ENCODE peak calls at places on chromosome 19, in ten cellular contexts. U, B, W, X, L, Z, J, N, G and D are unnamed samples.

GRCh38 chr19:45922281-45922680 is 7.7 kb upstream of the NANOS2 start:
- DNase-seq in U (peak), B (no peak), W (no peak), X (no peak), L (no peak), Z (no peak), J (no peak), N (no peak), G (peak), D (no peak)

GRCh38 chr19:2213799-2214198 is 22.3 kb downstream of the PLEKHJ1 start:
- DNase-seq in U (no peak), B (no peak), W (no peak), X (no peak), L (no peak), Z (no peak), J (no peak), N (no peak), G (no peak), D (no peak)

GRCh38 chr19:9793051-9793591 is 24.6 kb upstream of the ZNF846 start:
- DNase-seq in U (peak), B (peak), W (no peak), X (no peak), L (peak), Z (peak), J (no peak), N (peak), G (peak), D (no peak)

GRCh38 chr19:6828698-6829633 is 56.5 kb downstream of the VAV1 start:
- DNase-seq in U (peak), B (no peak), W (no peak), X (no peak), L (no peak), Z (no peak), J (no peak), N (peak), G (peak), D (no peak)

GRCh38 chr19:46990998-46991676 is 28.5 kb upstream of the NPAS1 start:
- DNase-seq in U (peak), B (no peak), W (peak), X (peak), L (peak), Z (peak), J (peak), N (peak), G (peak), D (peak)

GRCh38 chr19:16449330-16449961 is 22.3 kb downstream of the EPS15L1 start:
- DNase-seq in U (peak), B (peak), W (no peak), X (no peak), L (no peak), Z (no peak), J (no peak), N (peak), G (no peak), D (no peak)

GRCh38 chr19:6738726-6739389 is 622 bp upstream of the TRIP10 start:
- DNase-seq in U (no peak), B (no peak), W (no peak), X (peak), L (peak), Z (no peak), J (peak), N (peak), G (peak), D (no peak)

GRCh38 chr19:29479941-29480340 is 45.9 kb upstream of the VSTM2B start:
- DNase-seq in U (no peak), B (no peak), W (no peak), X (no peak), L (no peak), Z (no peak), J (no peak), N (peak), G (no peak), D (no peak)

GRCh38 chr19:29475469-29475868 is 50.3 kb upstream of the VSTM2B start:
- DNase-seq in U (no peak), B (no peak), W (no peak), X (no peak), L (no peak), Z (no peak), J (no peak), N (no peak), G (no peak), D (no peak)

GRCh38 chr19:15252398-15253018 is 20.3 kb upstream of the EPHX3 start:
- DNase-seq in U (no peak), B (no peak), W (peak), X (peak), L (no peak), Z (peak), J (peak), N (no peak), G (peak), D (peak)

GRCh38 chr19:48630289-48631036 is 6.7 kb downstream of the DBP start:
- DNase-seq in U (no peak), B (no peak), W (no peak), X (no peak), L (peak), Z (no peak), J (no peak), N (no peak), G (peak), D (no peak)

GRCh38 chr19:44596428-44597130 is 16.8 kb upstream of the IGSF23 start:
- DNase-seq in U (no peak), B (no peak), W (no peak), X (no peak), L (peak), Z (no peak), J (no peak), N (no peak), G (no peak), D (no peak)

GRCh38 chr19:35119578-35119977 is 4.0 kb downstream of the FXYD3 start:
- DNase-seq in U (no peak), B (no peak), W (no peak), X (no peak), L (no peak), Z (no peak), J (no peak), N (no peak), G (no peak), D (no peak)

GRCh38 chr19:19039901-19040300 is 6.5 kb downstream of the ARMC6 start:
- DNase-seq in U (peak), B (peak), W (no peak), X (no peak), L (no peak), Z (no peak), J (no peak), N (no peak), G (no peak), D (no peak)